ENCODE peak calls at places on chromosomes 7 and 10, in five cellular contexts. One of them, this sample, is unnamed.
A peak's percentile ranks its signal among the peaks of the same experiment; 100 is the strongest.

GRCh38 chr7:80060218-80060806 is 74.3 kb upstream of the GNAI1 start:
- DNase-seq in EH: peak; percentile 69
- DNase-seq in hypothalamus: no peak
- DNase-seq in BJ: peak; percentile 50
- DNase-seq in ACHN: peak; percentile 74
- DNase-seq in this sample: no peak

GRCh38 chr10:128063736-128064614 is 62.2 kb downstream of the MKI67 start:
- DNase-seq in hypothalamus: no peak
- DNase-seq in ACHN: no peak
- DNase-seq in EH: no peak
- DNase-seq in BJ: no peak
- DNase-seq in this sample: no peak

GRCh38 chr7:11706666-11707605 is 125.1 kb downstream of the THSD7A start:
- DNase-seq in BJ: no peak
- DNase-seq in EH: no peak
- DNase-seq in ACHN: peak; percentile 70
- DNase-seq in hypothalamus: no peak
- DNase-seq in this sample: peak; percentile 29

GRCh38 chr7:156167417-156167807 is 355.1 kb upstream of the SHH start:
- DNase-seq in hypothalamus: no peak
- DNase-seq in BJ: no peak
- DNase-seq in ACHN: no peak
- DNase-seq in EH: no peak
- DNase-seq in this sample: no peak

GRCh38 chr10:5938291-5938690 is 39.1 kb downstream of the IL15RA start:
- DNase-seq in hypothalamus: no peak
- DNase-seq in BJ: no peak
- DNase-seq in ACHN: no peak
- DNase-seq in EH: no peak
- DNase-seq in this sample: no peak

GRCh38 chr7:55309040-55309991 is 55.8 kb upstream of the LANCL2 start:
- DNase-seq in BJ: no peak
- DNase-seq in hypothalamus: no peak
- DNase-seq in ACHN: no peak
- DNase-seq in EH: peak; percentile 3
- DNase-seq in this sample: no peak

GRCh38 chr7:150368098-150368883 is at the start of gene REPIN1:
- DNase-seq in BJ: no peak
- DNase-seq in hypothalamus: peak; percentile 80
- DNase-seq in EH: peak; percentile 87
- DNase-seq in ACHN: peak; percentile 94
- DNase-seq in this sample: peak; percentile 95

GRCh38 chr7:56083150-56083785 is 9.5 kb downstream of the PHKG1 start:
- DNase-seq in hypothalamus: peak; percentile 20
- DNase-seq in BJ: no peak
- DNase-seq in ACHN: no peak
- DNase-seq in EH: no peak
- DNase-seq in this sample: no peak

GRCh38 chr10:121702351-121703320 is 104.4 kb upstream of the FGFR2 start:
- DNase-seq in ACHN: peak; percentile 32
- DNase-seq in BJ: peak; percentile 11
- DNase-seq in EH: peak; percentile 88
- DNase-seq in hypothalamus: no peak
- DNase-seq in this sample: no peak

GRCh38 chr7:87216701-87217508 is 2.6 kb downstream of the TMEM243 start:
- DNase-seq in BJ: no peak
- DNase-seq in EH: no peak
- DNase-seq in hypothalamus: no peak
- DNase-seq in ACHN: peak; percentile 97
- DNase-seq in this sample: no peak

GRCh38 chr7:118285358-118285757 is 60.9 kb downstream of the ANKRD7 start:
- DNase-seq in ACHN: no peak
- DNase-seq in EH: no peak
- DNase-seq in BJ: no peak
- DNase-seq in hypothalamus: no peak
- DNase-seq in this sample: no peak

GRCh38 chr10:91617073-91617580 is 15.7 kb downstream of the PPP1R3C start:
- DNase-seq in EH: peak; percentile 91
- DNase-seq in ACHN: no peak
- DNase-seq in hypothalamus: no peak
- DNase-seq in BJ: peak; percentile 52
- DNase-seq in this sample: no peak

GRCh38 chr10:21002097-21002878 is 105.2 kb upstream of the NEBL start:
- DNase-seq in ACHN: no peak
- DNase-seq in hypothalamus: no peak
- DNase-seq in EH: no peak
- DNase-seq in BJ: no peak
- DNase-seq in this sample: no peak

GRCh38 chr10:77781451-77782327 is 144.1 kb upstream of the KCNMA1 start:
- DNase-seq in EH: no peak
- DNase-seq in ACHN: no peak
- DNase-seq in hypothalamus: no peak
- DNase-seq in BJ: no peak
- DNase-seq in this sample: no peak

This sample was measured in colonic mucosa.